ENCODE peak calls at places on chromosomes 5 and 9, in nine cellular contexts. O, Y, A, I, N, D, H, K and Z are unnamed samples.

GRCh38 chr5:176740131-176740701 is 70.1 kb upstream of the UNC5A start:
- DNase-seq in K (no peak), A (no peak), Y (no peak), N (no peak), I (no peak), D (no peak), H (peak), O (no peak), Z (peak)

GRCh38 chr9:2469681-2470141 is 151.9 kb upstream of the VLDLR start:
- DNase-seq in D (peak), K (no peak), O (peak), A (peak), N (no peak), I (peak), H (no peak), Y (peak), Z (peak)

GRCh38 chr5:429453-430188 is 13.4 kb upstream of the EXOC3 start:
- DNase-seq in D (no peak), N (peak), I (no peak), K (no peak), H (no peak), A (no peak), O (no peak), Y (peak), Z (no peak)

GRCh38 chr5:81579525-81579924 is 171.4 kb downstream of the SSBP2 start:
- DNase-seq in H (no peak), Y (peak), D (no peak), K (no peak), N (no peak), A (no peak), O (no peak), I (no peak), Z (no peak)

GRCh38 chr5:155905359-155905758 is 421.6 kb upstream of the SGCD start:
- DNase-seq in I (no peak), K (no peak), A (no peak), Y (no peak), O (no peak), N (no peak), H (no peak), D (no peak), Z (no peak)

GRCh38 chr9:35658894-35659220 is 765 bp downstream of the CCDC107 start:
- DNase-seq in N (peak), A (no peak), H (no peak), Y (peak), I (peak), K (no peak), D (no peak), O (peak), Z (no peak)

GRCh38 chr9:127397722-127398647 is 1.0 kb downstream of the SLC2A8 start:
- DNase-seq in A (peak), H (peak), D (peak), O (peak), I (peak), N (peak), Y (peak), K (no peak), Z (peak)

GRCh38 chr5:146703899-146704298 is 174.7 kb downstream of the PPP2R2B start:
- DNase-seq in N (no peak), A (no peak), D (no peak), I (no peak), H (no peak), Y (no peak), K (peak), O (no peak), Z (no peak)

GRCh38 chr5:36836831-36837230 is 39.7 kb upstream of the NIPBL start:
- DNase-seq in D (no peak), H (no peak), N (no peak), K (no peak), I (no peak), A (no peak), O (no peak), Y (no peak), Z (no peak)

GRCh38 chr9:95167998-95168397 is 149.5 kb downstream of the FANCC start:
- DNase-seq in N (peak), Y (peak), H (no peak), K (peak), I (peak), O (peak), D (peak), A (peak), Z (peak)

GRCh38 chr5:172572440-172572839 is 68.6 kb upstream of the NEURL1B start:
- DNase-seq in N (no peak), K (no peak), H (no peak), D (no peak), O (no peak), A (no peak), Y (no peak), I (no peak), Z (no peak)

GRCh38 chr5:158807947-158808346 is 291.8 kb downstream of the EBF1 start:
- DNase-seq in K (no peak), I (no peak), N (no peak), Y (peak), D (no peak), A (no peak), H (no peak), O (peak), Z (no peak)

GRCh38 chr9:88072831-88073365 is 65.4 kb downstream of the SPATA31C2 start:
- DNase-seq in Y (no peak), D (no peak), A (no peak), N (peak), O (no peak), I (no peak), K (no peak), H (no peak), Z (no peak)

GRCh38 chr5:8906303-8906967 is 639.4 kb downstream of the SEMA5A start:
- DNase-seq in K (peak), N (peak), A (no peak), Y (peak), O (peak), H (no peak), I (no peak), D (no peak), Z (no peak)

GRCh38 chr9:124342402-124342945 is 72.8 kb downstream of the PSMB7 start:
- DNase-seq in I (no peak), K (no peak), O (no peak), Y (peak), N (no peak), D (no peak), H (no peak), A (no peak), Z (no peak)

GRCh38 chr9:89408628-89409101 is 89.2 kb downstream of the SEMA4D start:
- DNase-seq in Y (no peak), I (peak), O (no peak), H (no peak), N (no peak), A (no peak), D (no peak), K (no peak), Z (no peak)

GRCh38 chr5:119458911-119459632 is 6.8 kb downstream of the HSD17B4 start:
- DNase-seq in Y (no peak), H (no peak), O (no peak), N (no peak), I (no peak), D (no peak), A (no peak), K (no peak), Z (no peak)

GRCh38 chr5:38468202-38468656 is 88.2 kb downstream of the LIFR start:
- DNase-seq in Y (peak), I (no peak), O (peak), A (no peak), D (no peak), K (peak), H (no peak), N (peak), Z (no peak)

GRCh38 chr9:137798901-137799629 is 78.5 kb upstream of the CACNA1B start:
- DNase-seq in Y (no peak), D (no peak), I (no peak), A (no peak), H (no peak), N (no peak), K (no peak), O (no peak), Z (no peak)

GRCh38 chr5:18270635-18271338 is 636.5 kb downstream of the TAF11L14 start:
- DNase-seq in N (no peak), H (no peak), O (no peak), I (no peak), K (peak), D (no peak), A (no peak), Y (peak), Z (no peak)

GRCh38 chr9:16985559-16986348 is 115.3 kb upstream of the BNC2 start:
- DNase-seq in A (no peak), O (peak), N (peak), H (no peak), Y (peak), D (no peak), K (no peak), I (no peak), Z (no peak)

GRCh38 chr9:133148351-133149129 is 15.2 kb downstream of the GBGT1 start:
- DNase-seq in O (no peak), K (peak), H (no peak), Y (peak), D (peak), A (no peak), N (peak), I (peak), Z (peak)

GRCh38 chr9:68981825-68982224 is 32.1 kb downstream of the PRKACG start:
- DNase-seq in D (no peak), K (no peak), I (peak), Y (no peak), H (no peak), A (no peak), O (no peak), N (no peak), Z (no peak)

GRCh38 chr9:128203842-128204551 is 818 bp downstream of the DNM1 start:
- DNase-seq in I (no peak), N (peak), K (no peak), D (peak), O (peak), Y (no peak), A (peak), H (no peak), Z (peak)

GRCh38 chr9:33510264-33511183 is 13.5 kb upstream of the ANKRD18B start:
- DNase-seq in D (peak), Y (peak), I (peak), N (peak), H (peak), K (no peak), A (peak), O (peak), Z (peak)

GRCh38 chr5:93583799-93584530 is 943 bp downstream of the NR2F1 start:
- DNase-seq in N (peak), D (no peak), K (no peak), O (peak), Y (no peak), I (peak), H (peak), A (peak), Z (peak)
- TF ChIP-seq CTCF in N (no peak), D (no peak), K (no peak), O (no peak), Y (no peak), I (no peak), H (no peak), A (no peak), Z (no peak)

GRCh38 chr5:100520348-100520747 is 14.8 kb upstream of the FAM174A start:
- DNase-seq in D (no peak), O (peak), N (no peak), A (peak), K (no peak), I (no peak), Y (no peak), H (no peak), Z (peak)

GRCh38 chr5:100519075-100519474 is 16.1 kb upstream of the FAM174A start:
- DNase-seq in N (no peak), K (no peak), I (peak), Y (no peak), O (no peak), H (no peak), D (no peak), A (no peak), Z (no peak)

GRCh38 chr5:100516285-100516684 is 18.9 kb upstream of the FAM174A start:
- DNase-seq in Y (no peak), K (no peak), A (no peak), H (no peak), D (no peak), O (no peak), I (peak), N (no peak), Z (no peak)

GRCh38 chr5:100517301-100517974 is 17.7 kb upstream of the FAM174A start:
- DNase-seq in I (peak), D (no peak), H (no peak), O (no peak), Y (no peak), N (no peak), A (peak), K (peak), Z (no peak)

GRCh38 chr5:100518377-100518776 is 16.8 kb upstream of the FAM174A start:
- DNase-seq in H (no peak), O (peak), D (no peak), N (no peak), I (no peak), Y (no peak), K (no peak), A (peak), Z (no peak)
- TF ChIP-seq CTCF in H (no peak), O (no peak), D (no peak), N (no peak), I (no peak), Y (no peak), K (peak), A (no peak), Z (no peak)

DNA sequence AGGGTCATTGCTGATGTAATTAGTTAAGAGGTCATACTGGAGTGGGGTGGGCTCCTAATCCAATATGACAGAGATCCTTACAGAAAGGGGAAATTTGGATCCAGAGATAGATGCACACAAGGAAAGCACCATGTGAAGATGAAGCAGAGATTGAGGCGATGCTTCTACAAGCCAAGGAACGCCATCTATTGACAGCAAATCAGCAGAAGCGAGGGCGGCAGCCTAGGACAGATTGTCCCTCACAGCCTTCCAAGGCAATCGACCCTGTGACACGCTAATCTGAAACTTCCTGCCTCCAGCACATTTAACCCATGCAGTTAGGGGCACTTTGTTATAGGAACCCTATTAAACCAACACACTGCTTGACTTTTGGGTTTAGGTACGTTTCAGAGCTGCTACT is 285.1 kb upstream of the DAP start:
- DNase-seq in D (no peak), O (peak), Y (peak), N (no peak), A (peak), K (no peak), H (no peak), I (peak), Z (no peak)
- TF ChIP-seq CTCF in D (no peak), O (peak), Y (peak), N (no peak), A (no peak), K (no peak), H (no peak), I (peak), Z (no peak)

GRCh38 chr9:9920425-9920824 is 692.4 kb downstream of the PTPRD start:
- DNase-seq in I (no peak), K (no peak), Y (peak), A (no peak), D (no peak), N (no peak), H (no peak), O (no peak), Z (no peak)
- TF ChIP-seq CTCF in I (peak), K (no peak), Y (no peak), A (peak), D (peak), N (no peak), H (no peak), O (no peak), Z (peak)